ENCODE peak calls at places on chromosomes 16 and 17, in four cellular contexts. G is heart right ventricle, C is body of pancreas, H is A549. D is an unnamed sample. For H3K9me3, the result is how much of the 10 kb centered on the place peaks cover.

GRCh38 chr16:88479795-88480760 is 27.0 kb downstream of the ZFPM1 start:
- DNase-seq in H (no peak), G (no peak), C (peak), D (no peak)

GRCh38 chr17:12118617-12119016 is 97.9 kb downstream of the MAP2K4 start:
- DNase-seq in C (no peak), H (no peak), G (no peak), D (no peak)

GRCh38 chr16:58426095-58426494 is 33.8 kb downstream of the GINS3 start:
- DNase-seq in H (no peak), G (no peak), C (no peak), D (no peak)

GRCh38 chr16:54282202-54282922 is 4.2 kb downstream of the IRX3 start:
- DNase-seq in C (peak), G (peak), H (peak), D (no peak)

GRCh38 chr17:47720754-47721533 is 12.1 kb upstream of the TBX21 start:
- DNase-seq in C (no peak), H (no peak), G (no peak), D (no peak)

GRCh38 chr17:48412841-48413240 is 17.2 kb downstream of the SKAP1 start:
- DNase-seq in C (no peak), H (no peak), G (no peak), D (no peak)

GRCh38 chr16:15427648-15428239 is 6.6 kb upstream of the BMERB1 start:
- DNase-seq in C (peak), H (peak), G (peak), D (no peak)

GRCh38 chr16:64974381-64974780 is 147.5 kb downstream of the CDH11 start:
- DNase-seq in H (no peak), C (no peak), G (no peak), D (no peak)

GRCh38 chr17:41519501-41520224 is 973 bp upstream of the KRT15 start:
- DNase-seq in G (no peak), C (peak), H (no peak), D (no peak)

GRCh38 chr16:70586731-70587130 is 59.6 kb upstream of the IL34 start:
- DNase-seq in H (no peak), G (no peak), C (no peak), D (no peak)

DNA sequence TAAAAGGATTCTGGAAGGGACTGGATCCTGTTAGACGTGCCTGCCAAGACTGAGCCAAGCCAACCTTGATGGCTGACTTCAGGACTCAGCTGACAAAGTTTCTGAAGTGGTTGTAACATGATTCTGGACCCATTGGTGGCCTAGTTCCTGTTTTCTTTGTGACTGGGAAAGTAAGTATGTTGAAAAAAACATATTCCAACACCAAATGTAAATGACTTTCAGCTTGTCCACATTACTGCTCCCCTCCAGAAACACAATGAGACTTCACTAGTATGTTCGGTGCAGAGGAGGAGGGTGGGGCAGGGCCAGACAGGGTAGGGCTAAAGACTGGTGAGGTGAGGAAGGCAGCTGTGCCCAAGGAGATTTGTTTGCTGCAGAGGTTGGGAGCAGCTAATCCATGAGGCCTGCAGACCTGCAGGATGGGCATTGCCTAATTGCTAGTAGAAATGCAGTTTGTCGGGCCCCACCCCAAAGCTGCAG is 26.4 kb downstream of the NMT1 start:
- DNase-seq in H (no peak), C (no peak), G (no peak), D (peak)
- H3K4me3 ChIP-seq in H (no peak), C (no peak), G (no peak), D (no peak)

DNA sequence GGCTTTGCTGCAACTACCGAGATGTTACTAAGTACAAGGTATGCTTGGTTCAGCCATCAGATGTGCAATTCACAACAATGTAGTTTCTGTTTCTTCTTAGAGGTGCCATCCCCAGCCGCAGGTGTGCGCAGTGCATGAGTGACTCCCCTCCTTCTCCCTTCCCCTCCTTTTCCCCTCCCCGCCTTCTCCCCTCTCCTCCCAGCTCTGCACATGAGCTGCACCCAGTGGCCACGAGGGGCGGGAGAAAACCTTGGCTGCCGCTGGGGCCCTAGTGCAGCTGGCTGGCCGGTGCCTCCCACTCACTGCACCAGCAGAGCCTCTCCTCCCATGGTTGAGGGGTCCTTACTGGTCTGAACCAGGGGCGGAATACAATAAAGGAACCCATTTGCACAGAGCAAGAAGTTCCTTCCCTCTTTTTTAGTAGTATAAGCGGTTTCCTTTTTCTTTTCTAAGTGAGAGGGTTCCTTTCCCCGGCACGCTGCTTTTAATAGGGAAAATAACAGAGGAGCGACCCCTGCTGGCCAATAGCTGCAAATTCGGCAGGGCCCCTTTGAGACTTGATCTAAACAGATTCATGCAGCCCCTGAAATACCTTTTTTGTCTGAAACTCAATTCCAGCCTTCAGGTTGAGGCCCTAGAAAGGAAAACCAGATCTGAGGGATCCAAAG is 7.8 kb upstream of the CCL15 start:
- DNase-seq in H (peak), C (no peak), G (no peak), D (no peak)
- H3K9me3 ChIP-seq in H (under half), C (under half), G (under half), D (under half)

GRCh38 chr16:2171601-2172178 is 16.1 kb downstream of the TRAF7 start:
- DNase-seq in C (no peak), G (no peak), H (no peak), D (no peak)

GRCh38 chr16:2172688-2173335 is 17.2 kb downstream of the TRAF7 start:
- DNase-seq in C (no peak), H (no peak), G (no peak), D (no peak)

GRCh38 chr16:2170587-2171435 is 15.2 kb downstream of the TRAF7 start:
- DNase-seq in C (no peak), G (no peak), H (no peak), D (no peak)

GRCh38 chr16:2167081-2167638 is 11.6 kb downstream of the TRAF7 start:
- DNase-seq in H (no peak), G (no peak), C (no peak), D (no peak)

DNA sequence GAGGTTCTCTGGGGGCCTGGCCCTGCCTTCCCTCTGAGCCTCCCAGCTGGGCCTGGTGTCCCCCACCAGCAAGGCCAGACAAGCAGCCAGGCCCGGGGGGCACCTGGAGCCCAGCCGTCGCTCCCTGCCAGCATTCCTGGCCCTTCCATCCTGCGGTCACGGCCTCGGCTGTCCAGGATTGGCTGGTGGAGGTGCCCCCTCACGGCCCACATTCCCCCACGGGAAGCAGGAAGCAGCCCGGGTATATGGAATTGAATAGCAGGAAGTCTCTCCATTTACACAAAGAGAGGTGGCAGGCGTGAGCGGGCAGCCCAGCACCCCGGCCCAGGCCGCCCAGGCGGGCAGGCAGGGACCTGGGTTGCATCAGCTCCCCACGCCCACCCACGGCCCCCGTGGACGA is 14.5 kb downstream of the TRAF7 start:
- DNase-seq in H (no peak), C (no peak), G (no peak), D (no peak)
- H3K4me3 ChIP-seq in H (no peak), C (no peak), G (peak), D (peak)

DNA sequence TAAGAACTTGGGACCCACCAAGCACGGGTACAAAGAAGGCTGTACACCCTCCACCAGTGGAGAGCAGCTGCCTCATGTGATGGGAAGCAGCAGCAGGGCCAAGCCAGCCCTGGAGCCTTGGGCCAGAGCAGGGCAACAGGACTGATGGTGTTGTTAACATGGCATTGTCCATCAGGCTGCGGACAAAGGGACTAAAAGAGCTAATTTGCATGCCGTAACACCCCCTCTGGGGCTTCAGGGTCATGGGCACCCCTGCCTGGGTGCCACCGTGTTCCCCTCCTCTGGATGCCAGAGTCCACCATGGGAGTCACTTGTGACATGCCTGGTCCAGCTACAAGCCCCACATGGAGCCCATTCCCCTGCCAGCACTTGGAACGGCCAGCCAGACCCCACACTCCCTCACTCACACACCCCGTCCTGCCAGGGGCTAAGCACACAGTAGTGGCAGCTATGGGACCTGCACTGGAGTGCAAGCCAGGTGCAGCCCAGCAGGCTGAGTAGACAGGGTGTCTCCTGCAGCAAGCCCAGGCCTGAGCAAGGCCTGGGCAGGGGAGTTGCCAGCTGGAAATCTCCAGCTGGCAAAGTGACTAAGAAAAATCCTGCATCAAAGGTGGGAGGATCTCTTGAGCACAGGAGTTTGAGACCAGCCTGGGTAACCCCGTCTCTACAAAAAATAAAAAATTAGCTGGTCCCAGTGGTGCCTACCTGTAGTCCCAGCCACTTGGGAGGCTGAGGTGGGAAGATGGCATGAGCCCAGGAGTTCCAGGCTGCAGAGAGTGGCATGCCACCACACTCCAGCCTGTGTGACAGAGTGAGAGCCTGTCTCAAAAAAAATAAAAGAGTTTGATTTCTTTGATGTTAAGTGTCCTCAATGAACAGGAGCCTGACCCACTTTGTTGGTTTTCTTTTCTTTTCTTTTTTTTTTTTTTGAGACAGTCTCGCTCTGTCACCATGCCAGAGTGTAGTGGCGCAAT is 33.7 kb downstream of the NOL11 start:
- DNase-seq in C (no peak), H (no peak), G (no peak), D (no peak)
- H3K9me3 ChIP-seq in C (under half), H (under half), G (under half), D (under half)

GRCh38 chr17:31917065-31917529 is 15.6 kb upstream of the UTP6 start:
- DNase-seq in G (no peak), H (no peak), C (no peak), D (no peak)
- H3K4me3 ChIP-seq in G (no peak), H (no peak), C (no peak), D (no peak)

GRCh38 chr17:16551878-16552636 is 16.9 kb downstream of the ZNF287 start:
- DNase-seq in H (peak), C (no peak), G (no peak), D (no peak)

DNA sequence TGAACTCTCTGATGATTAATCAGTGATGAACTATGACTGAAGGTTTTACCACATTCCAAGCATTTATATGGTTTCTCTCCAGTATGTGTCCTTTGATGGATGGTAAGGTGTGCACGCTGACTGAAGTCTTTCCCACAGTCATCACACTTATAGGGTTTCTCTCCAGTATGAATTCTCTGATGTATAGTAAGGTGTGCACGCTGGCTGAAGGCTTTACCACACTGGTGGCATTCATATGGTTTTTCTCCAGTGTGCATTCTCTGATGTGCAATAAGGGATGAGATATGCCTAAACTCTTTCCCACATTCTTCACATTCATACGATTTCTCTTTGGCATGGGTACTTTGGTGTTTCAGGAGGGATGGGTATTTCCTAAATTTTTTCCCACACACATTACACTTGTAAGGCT is 16.4 kb downstream of the ZNF287 start:
- DNase-seq in C (no peak), H (peak), G (no peak), D (no peak)
- H3K9me3 ChIP-seq in C (under half), H (half or more), G (half or more), D (under half)

GRCh38 chr16:28985206-28985605 is 354 bp downstream of the LAT start:
- DNase-seq in C (no peak), G (no peak), H (no peak), D (no peak)

GRCh38 chr16:28984619-28985135 is at the start of gene LAT:
- DNase-seq in H (peak), C (no peak), G (no peak), D (no peak)

GRCh38 chr16:28985611-28986041 is 774 bp downstream of the LAT start:
- DNase-seq in G (no peak), H (no peak), C (no peak), D (no peak)

GRCh38 chr16:28987170-28987853 is 2.5 kb downstream of the LAT start:
- DNase-seq in C (no peak), G (no peak), H (no peak), D (no peak)

DNA sequence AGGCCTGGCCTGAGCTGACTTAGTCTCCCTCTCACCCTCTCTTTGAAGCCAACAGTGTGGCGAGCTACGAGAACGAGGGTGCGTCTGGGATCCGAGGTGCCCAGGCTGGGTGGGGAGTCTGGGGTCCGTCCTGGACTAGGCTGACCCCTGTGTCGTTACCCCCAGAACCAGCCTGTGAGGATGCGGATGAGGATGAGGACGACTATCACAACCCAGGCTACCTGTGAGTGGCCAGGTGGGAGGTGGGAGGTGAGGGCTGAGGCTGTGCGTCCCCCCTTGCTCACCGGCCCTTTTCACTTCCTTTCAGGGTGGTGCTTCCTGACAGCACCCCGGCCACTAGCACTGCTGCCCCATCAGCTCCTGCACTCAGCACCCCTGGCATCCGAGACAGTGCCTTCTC is 1.6 kb downstream of the LAT start:
- DNase-seq in H (no peak), G (no peak), C (no peak), D (no peak)
- H3K4me3 ChIP-seq in H (no peak), G (no peak), C (no peak), D (no peak)

DNA sequence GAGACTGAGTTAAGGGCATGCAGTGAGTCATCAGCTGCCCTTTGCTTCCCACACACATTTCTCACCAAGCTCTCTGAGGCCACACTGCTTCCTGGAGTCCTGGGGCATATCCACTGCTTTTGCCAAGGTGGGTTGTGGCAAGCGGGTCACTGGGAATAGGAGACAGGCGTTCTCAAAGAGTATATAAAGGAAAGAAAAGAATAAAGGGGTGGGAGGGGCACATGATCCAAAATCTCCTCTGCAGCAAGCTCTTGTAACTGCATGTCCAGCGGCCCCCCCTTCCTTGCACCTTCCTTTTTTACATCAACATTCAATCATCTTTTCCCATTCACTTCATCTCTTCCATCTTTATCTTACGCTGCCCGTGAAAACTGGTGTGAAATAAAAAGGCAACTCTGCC is 259.1 kb upstream of the RPL38 start:
- DNase-seq in H (no peak), G (no peak), C (no peak), D (no peak)
- H3K9me3 ChIP-seq in H (under half), G (under half), C (under half), D (under half)

GRCh38 chr17:37744633-37744927 is 279 bp downstream of the HNF1B start:
- DNase-seq in H (peak), C (no peak), G (no peak), D (no peak)

GRCh38 chr17:37745801-37746426 is 1.1 kb upstream of the HNF1B start:
- DNase-seq in H (no peak), C (no peak), G (no peak), D (no peak)

GRCh38 chr17:37744961-37745800 is at the start of gene HNF1B:
- DNase-seq in H (peak), G (no peak), C (peak), D (no peak)

GRCh38 chr17:37747222-37747621 is 2.4 kb upstream of the HNF1B start:
- DNase-seq in H (no peak), C (no peak), G (no peak), D (no peak)

DNA sequence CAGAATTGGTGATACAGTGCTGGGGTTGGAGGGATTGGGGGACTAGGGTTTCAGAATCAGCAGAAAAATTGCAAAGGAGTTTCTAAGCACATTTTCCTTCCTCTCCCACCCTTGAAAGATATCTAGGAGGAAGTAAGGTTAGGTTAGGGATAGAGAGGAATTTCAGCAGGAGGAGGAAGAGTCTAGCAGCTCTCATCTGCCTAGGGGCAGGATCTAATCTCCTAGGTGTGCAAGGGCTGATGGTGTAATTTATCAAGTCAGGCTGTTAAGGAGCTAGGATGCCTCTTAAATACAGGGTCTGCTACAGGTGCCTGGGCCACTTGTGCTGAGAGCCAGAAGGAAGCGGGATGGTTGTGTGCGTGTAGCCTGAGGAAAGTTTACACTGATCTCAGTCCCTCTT is 1.8 kb upstream of the HNF1B start:
- DNase-seq in H (no peak), G (no peak), C (no peak), D (no peak)
- H3K4me3 ChIP-seq in H (peak), G (no peak), C (no peak), D (no peak)

GRCh38 chr16:35485915-35486314 is 2026.5 kb downstream of the TP53TG3F start:
- DNase-seq in C (no peak), H (no peak), G (no peak), D (no peak)

GRCh38 chr16:35480988-35481387 is 2021.6 kb downstream of the TP53TG3F start:
- DNase-seq in G (no peak), H (no peak), C (no peak), D (no peak)

DNA sequence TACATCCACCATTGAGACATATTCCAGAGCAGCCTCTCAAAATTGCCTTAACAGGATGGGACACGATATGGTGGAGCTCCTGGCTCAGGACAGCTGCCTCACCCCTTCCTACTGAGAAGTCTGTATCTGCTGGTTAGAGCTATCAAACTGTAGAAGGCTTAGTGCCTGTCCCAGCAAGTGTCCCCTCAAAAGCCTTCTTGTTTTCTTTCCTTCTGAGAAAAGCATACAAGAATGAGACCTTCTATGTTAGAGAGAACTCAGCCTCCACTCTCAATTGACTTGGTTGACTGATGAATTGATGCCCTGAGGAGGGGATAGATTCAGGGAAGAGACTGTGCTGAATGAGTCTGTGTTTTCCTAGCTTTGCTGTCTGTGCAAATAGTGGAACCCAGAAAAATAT is 2020.9 kb downstream of the TP53TG3F start:
- DNase-seq in C (no peak), G (no peak), H (no peak), D (no peak)
- H3K9me3 ChIP-seq in C (under half), G (under half), H (under half), D (under half)